ENCODE peak calls at places on chromosomes 2 and 18, in six cellular contexts. K, F, R, H, L and P are unnamed samples.

GRCh38 chr2:123086613-123087012 is 938.5 kb upstream of the CNTNAP5 start:
- DNase-seq in F (no peak), H (no peak), R (no peak), L (no peak), K (no peak), P (no peak)

GRCh38 chr2:189951791-189952535 is 110.6 kb downstream of the MSTN start:
- DNase-seq in F (no peak), R (no peak), K (no peak), L (no peak), H (no peak), P (no peak)

GRCh38 chr18:26654173-26655009 is 106.0 kb upstream of the KCTD1 start:
- DNase-seq in K (no peak), F (no peak), L (no peak), H (no peak), R (no peak), P (no peak)

GRCh38 chr2:231685349-231686191 is 22.8 kb upstream of the PTMA start:
- DNase-seq in F (no peak), H (no peak), L (no peak), K (no peak), R (no peak), P (no peak)

GRCh38 chr2:11903085-11903484 is 156.7 kb downstream of the LPIN1 start:
- DNase-seq in R (no peak), L (no peak), H (no peak), K (no peak), F (no peak), P (no peak)

GRCh38 chr2:154945977-154946376 is 247.5 kb downstream of the KCNJ3 start:
- DNase-seq in L (no peak), K (no peak), R (no peak), H (no peak), F (no peak), P (no peak)

GRCh38 chr2:72993147-72993546 is 75.8 kb downstream of the EMX1 start:
- DNase-seq in L (peak; percentile 43), H (peak; percentile 13), R (peak; percentile 35), F (peak; percentile 62), K (no peak), P (no peak)

GRCh38 chr18:28015671-28016070 is 161.3 kb downstream of the CDH2 start:
- DNase-seq in H (no peak), R (no peak), L (no peak), F (no peak), K (no peak), P (no peak)

GRCh38 chr2:96506907-96507240 is 1.7 kb upstream of the NEURL3 start:
- DNase-seq in H (no peak), L (no peak), K (no peak), F (no peak), R (no peak), P (no peak)

GRCh38 chr2:205858781-205859478 is 176.6 kb downstream of the NRP2 start:
- DNase-seq in F (no peak), K (peak; percentile 24), R (peak; percentile 68), H (peak; percentile 11), L (no peak), P (peak; percentile 38)

GRCh38 chr2:11703700-11704099 is 33.7 kb upstream of the NTSR2 start:
- DNase-seq in F (no peak), K (no peak), L (no peak), R (no peak), H (peak; percentile 71), P (no peak)

GRCh38 chr2:240886678-240887574 is 9.0 kb downstream of the MAB21L4 start:
- DNase-seq in L (no peak), K (no peak), H (no peak), F (peak; percentile 63), R (no peak), P (no peak)

GRCh38 chr18:77461062-77461693 is 211.5 kb downstream of the GALR1 start:
- DNase-seq in H (no peak), F (no peak), K (no peak), R (no peak), L (no peak), P (no peak)

GRCh38 chr2:1771626-1772280 is 27.4 kb upstream of the PXDN start:
- DNase-seq in K (no peak), F (no peak), L (no peak), R (no peak), H (no peak), P (no peak)

GRCh38 chr2:196546151-196546919 is 93.2 kb upstream of the CCDC150 start:
- DNase-seq in K (no peak), F (no peak), H (no peak), R (no peak), L (no peak), P (no peak)

GRCh38 chr2:26326514-26326913 is 19.4 kb upstream of the SELENOI start:
- DNase-seq in H (no peak), K (no peak), R (no peak), L (no peak), F (no peak), P (no peak)

GRCh38 chr18:9048808-9049494 is 53.5 kb upstream of the NDUFV2 start:
- DNase-seq in K (no peak), H (peak; percentile 44), L (no peak), R (no peak), F (no peak), P (no peak)

GRCh38 chr2:158391361-158391760 is 65.2 kb downstream of the CCDC148 start:
- DNase-seq in K (no peak), F (no peak), L (no peak), R (no peak), H (no peak), P (no peak)

GRCh38 chr18:36330435-36331049 is 33.0 kb downstream of the FHOD3 start:
- DNase-seq in F (no peak), R (no peak), K (no peak), H (peak; percentile 32), L (no peak), P (no peak)

GRCh38 chr2:220528180-220528579 is 900.8 kb downstream of the SLC4A3 start:
- DNase-seq in H (peak; percentile 62), K (no peak), R (no peak), L (no peak), F (no peak), P (no peak)

DNA sequence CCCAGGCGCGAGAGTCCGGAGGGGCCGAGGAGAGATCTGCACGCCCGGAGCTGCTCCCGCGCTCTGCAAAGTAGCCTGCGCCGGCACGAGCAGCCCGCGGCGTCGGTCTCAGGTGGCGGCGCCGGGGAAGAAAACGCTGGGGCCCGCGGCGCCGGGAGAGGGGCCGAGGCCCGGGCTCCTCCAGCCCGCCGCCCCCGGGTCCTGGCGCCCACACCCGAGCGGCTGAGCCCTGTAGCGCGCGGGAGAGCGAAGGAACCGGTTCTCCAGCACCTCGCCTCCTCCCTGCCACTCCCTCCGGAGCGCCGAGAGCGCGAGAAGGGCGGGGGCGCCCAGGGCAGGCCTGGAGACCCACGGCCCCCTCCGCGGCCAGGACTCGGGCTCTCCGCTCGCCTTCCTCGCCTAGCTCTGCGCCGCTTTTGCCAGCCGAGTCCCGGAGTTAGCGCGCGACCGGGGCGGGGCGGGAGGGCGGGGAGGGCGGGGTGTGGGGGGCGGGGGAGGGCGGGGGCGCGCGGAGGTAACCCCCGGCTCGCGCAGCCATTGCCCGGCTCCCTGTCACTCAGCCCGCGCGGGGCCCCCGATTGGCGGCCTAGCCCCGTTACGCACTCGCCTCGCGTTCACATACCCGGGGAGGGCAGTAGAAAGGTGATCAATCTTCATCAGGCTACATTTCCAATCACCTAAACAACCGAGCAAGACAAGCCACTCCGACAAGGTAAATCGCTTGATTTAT is at the start of gene OTX1:
- DNase-seq in L (no peak), H (peak; percentile 21), F (peak; percentile 83), K (peak; percentile 59), R (peak; percentile 56), P (no peak)
- H3K27ac ChIP-seq in L (peak within 1 kb of the TSS; percentile 91), H (no peak within 1 kb of the TSS), F (no peak within 1 kb of the TSS), K (no peak within 1 kb of the TSS), R (no peak within 1 kb of the TSS), P (no peak within 1 kb of the TSS)

GRCh38 chr2:223934870-223935269 is 10.3 kb downstream of the WDFY1 start:
- DNase-seq in L (no peak), R (no peak), K (no peak), H (no peak), F (no peak), P (no peak)
- H3K4me1 ChIP-seq in L (peaks cover 7% of the 10 kb centered on the region), R (peaks cover 48% of the 10 kb centered on the region), K (peaks cover 49% of the 10 kb centered on the region), H (peaks cover 20% of the 10 kb centered on the region), F (peaks cover 62% of the 10 kb centered on the region), P (peaks cover 93% of the 10 kb centered on the region)

DNA sequence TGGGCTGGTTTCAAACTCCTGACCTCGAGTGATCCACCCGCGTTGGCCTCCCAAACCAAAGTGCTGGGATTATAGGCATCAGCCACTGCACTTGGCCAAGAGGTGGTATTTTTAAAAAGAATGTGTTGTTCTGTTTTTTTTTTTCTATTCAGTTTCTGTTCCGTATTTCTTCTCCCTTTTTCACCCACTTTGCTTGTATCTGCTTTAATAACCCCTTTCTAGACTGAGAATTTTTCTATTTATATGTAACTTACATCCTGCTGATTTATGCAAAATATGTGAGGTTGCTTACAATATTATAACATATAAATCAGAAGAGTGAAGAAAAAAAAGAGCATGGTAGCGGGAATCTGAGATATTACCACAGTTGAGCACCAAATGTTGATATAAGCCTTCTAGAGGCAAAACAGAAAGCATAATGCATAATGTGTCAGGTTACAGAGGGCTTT is 17.2 kb upstream of the LYPD6B start:
- DNase-seq in K (no peak), R (no peak), F (no peak), L (no peak), H (no peak), P (no peak)
- H3K4me3 ChIP-seq in K (no peak overlapping the region), R (no peak overlapping the region), F (no peak overlapping the region), L (no peak overlapping the region), H (no peak overlapping the region), P (no peak overlapping the region)

DNA sequence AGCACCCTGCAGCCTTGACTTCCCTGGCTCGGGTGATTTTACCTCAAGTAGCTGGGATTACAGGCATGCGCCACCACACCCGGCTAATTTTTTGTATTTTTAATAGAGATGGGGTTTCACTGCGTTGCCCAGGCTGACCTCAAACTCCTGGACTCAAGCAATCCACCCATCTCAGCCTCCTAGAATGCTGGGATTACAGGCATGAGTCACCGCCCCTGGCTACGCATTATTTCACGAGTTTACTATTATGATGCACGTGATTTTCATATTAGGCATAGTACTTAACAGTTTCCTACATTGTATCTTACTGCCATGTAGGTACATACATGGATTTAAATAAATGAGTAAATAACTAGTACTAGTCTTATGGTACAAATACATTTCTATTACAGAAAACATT is 4.4 kb downstream of the DYNC2LI1 start:
- DNase-seq in K (no peak), H (no peak), R (no peak), F (no peak), L (no peak), P (no peak)
- H3K27ac ChIP-seq in K (no peak overlapping the region), H (no peak overlapping the region), R (no peak overlapping the region), F (no peak overlapping the region), L (no peak overlapping the region), P (no peak overlapping the region)

DNA sequence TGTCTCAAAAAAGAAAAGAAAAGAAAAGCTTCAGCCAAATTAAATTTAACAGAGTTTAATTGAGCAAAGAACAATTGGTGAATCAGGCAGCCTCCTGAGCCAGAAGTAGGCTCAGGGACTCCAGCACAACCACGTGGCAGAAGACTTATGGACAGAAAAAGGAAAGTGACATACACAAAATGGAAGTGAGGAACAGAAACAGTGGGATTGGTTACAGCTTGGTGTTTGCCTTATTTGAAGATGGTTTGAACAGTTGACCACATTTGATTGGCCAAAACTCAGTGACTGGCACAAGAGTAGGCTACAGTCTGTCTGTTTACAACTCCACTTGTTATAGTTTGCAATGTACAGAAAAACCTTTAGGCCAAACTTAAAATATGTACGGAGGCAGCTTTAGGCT is 83.1 kb downstream of the SOCS6 start:
- DNase-seq in L (no peak), R (no peak), F (no peak), H (no peak), K (no peak), P (no peak)
- H3K4me1 ChIP-seq in L (peaks cover 33% of the 10 kb centered on the region), R (peaks cover 1% of the 10 kb centered on the region), F (no peaks in the 10 kb centered on the region), H (peaks cover 12% of the 10 kb centered on the region), K (peaks cover 16% of the 10 kb centered on the region), P (no peaks in the 10 kb centered on the region)

GRCh38 chr2:214315324-214315723 is 95.5 kb upstream of the VWC2L start:
- DNase-seq in H (no peak), K (no peak), F (no peak), R (no peak), L (no peak), P (no peak)
- H3K4me3 ChIP-seq in H (no peak overlapping the region), K (no peak overlapping the region), F (no peak overlapping the region), R (no peak overlapping the region), L (no peak overlapping the region), P (no peak overlapping the region)